ENCODE peak calls at places on chromosomes 6 and 20, in five cellular contexts. J is substantia nigra; K is progenitor cell of endocrine pancreas; N is stimulated activated CD4-positive, alpha-beta T cell treated with anti-CD3 and anti-CD28 coated beads, Interleukin-15, amount 100 ng/mL, for 24 hours; M is activated T-cell treated with anti-CD3 and anti-CD28 coated beads for 1 hour. Y is an unnamed sample.
A peak's percentile ranks its signal among the peaks of the same experiment; 100 is the strongest.

GRCh38 chr6:160030103-160030502 is 61.2 kb downstream of the IGF2R start:
- DNase-seq in J (no peak), K (no peak), N (no peak), M (no peak), Y (no peak)

GRCh38 chr6:5116243-5116991 is 31.3 kb downstream of the PPP1R3G start:
- DNase-seq in J (no peak), K (no peak), N (no peak), M (no peak), Y (no peak)

GRCh38 chr20:18197382-18198070 is 59.9 kb downstream of the KAT14 start:
- DNase-seq in J (no peak), K (no peak), N (no peak), M (no peak), Y (no peak)

GRCh38 chr6:33249732-33250625 is 21.7 kb downstream of the VPS52 start:
- DNase-seq in J (no peak), K (no peak), N (peak; percentile 13), M (no peak), Y (no peak)

GRCh38 chr20:59787186-59787890 is 146.1 kb downstream of the SYCP2 start:
- DNase-seq in J (no peak), K (no peak), N (no peak), M (no peak), Y (no peak)

GRCh38 chr20:17619351-17620093 is 49.6 kb downstream of the DSTN start:
- DNase-seq in J (no peak), K (no peak), N (no peak), M (no peak), Y (no peak)

GRCh38 chr20:61391812-61392520 is 139.9 kb downstream of the CDH4 start:
- DNase-seq in J (no peak), K (no peak), N (no peak), M (no peak), Y (no peak)

GRCh38 chr20:54062812-54063280 is 7.5 kb downstream of the BCAS1 start:
- DNase-seq in J (no peak), K (no peak), N (no peak), M (no peak), Y (peak; percentile 46)

GRCh38 chr6:19312291-19312978 is 524.7 kb upstream of the ID4 start:
- DNase-seq in J (no peak), K (no peak), N (no peak), M (no peak), Y (no peak)

GRCh38 chr6:36292170-36292569 is 22.3 kb downstream of the PNPLA1 start:
- DNase-seq in J (no peak), K (no peak), N (no peak), M (no peak), Y (no peak)